ENCODE peak calls at places on chromosome 1, in four cellular contexts. One of them, this sample, is unnamed.

GRCh38 chr1:59520759-59521442 is 224.0 kb downstream of the FGGY start:
- DNase-seq in astrocyte of the spinal cord: peak
- DNase-seq in right cardiac atrium: peak
- DNase-seq in MG63: no peak
- DNase-seq in this sample: no peak

GRCh38 chr1:151058682-151059341 is 610 bp downstream of the CDC42SE1 start:
- DNase-seq in astrocyte of the spinal cord: no peak
- DNase-seq in right cardiac atrium: peak
- DNase-seq in MG63: peak
- DNase-seq in this sample: no peak

GRCh38 chr1:31977361-31978131 is 36.1 kb upstream of the KHDRBS1 start:
- DNase-seq in astrocyte of the spinal cord: peak
- DNase-seq in right cardiac atrium: no peak
- DNase-seq in MG63: peak
- DNase-seq in this sample: no peak

GRCh38 chr1:5944069-5944847 is 48.0 kb downstream of the NPHP4 start:
- DNase-seq in astrocyte of the spinal cord: no peak
- DNase-seq in right cardiac atrium: no peak
- DNase-seq in MG63: no peak
- DNase-seq in this sample: no peak

GRCh38 chr1:11516961-11517635 is 38.1 kb downstream of the DISP3 start:
- DNase-seq in astrocyte of the spinal cord: no peak
- DNase-seq in right cardiac atrium: no peak
- DNase-seq in MG63: no peak
- DNase-seq in this sample: no peak

GRCh38 chr1:30757196-30757949 is at the start of gene LAPTM5:
- DNase-seq in astrocyte of the spinal cord: peak
- DNase-seq in right cardiac atrium: peak
- DNase-seq in MG63: peak
- DNase-seq in this sample: peak

GRCh38 chr1:81158592-81158991 is 642.1 kb upstream of the ADGRL2 start:
- DNase-seq in astrocyte of the spinal cord: no peak
- DNase-seq in right cardiac atrium: no peak
- DNase-seq in MG63: no peak
- DNase-seq in this sample: no peak

GRCh38 chr1:2144501-2145090 is 50.0 kb downstream of the FAAP20 start:
- DNase-seq in astrocyte of the spinal cord: no peak
- DNase-seq in right cardiac atrium: peak
- DNase-seq in MG63: no peak
- DNase-seq in this sample: no peak

GRCh38 chr1:181033799-181034391 is at the start of gene MR1:
- DNase-seq in astrocyte of the spinal cord: peak
- DNase-seq in right cardiac atrium: no peak
- DNase-seq in MG63: peak
- DNase-seq in this sample: peak

GRCh38 chr1:25020173-25020840 is 90.2 kb upstream of the RUNX3 start:
- DNase-seq in astrocyte of the spinal cord: no peak
- DNase-seq in right cardiac atrium: no peak
- DNase-seq in MG63: no peak
- DNase-seq in this sample: no peak

GRCh38 chr1:29166291-29166878 is 15.3 kb downstream of the SRSF4 start:
- DNase-seq in astrocyte of the spinal cord: no peak
- DNase-seq in right cardiac atrium: peak
- DNase-seq in MG63: no peak
- DNase-seq in this sample: peak

GRCh38 chr1:53495608-53496345 is 36.6 kb downstream of the DMRTB1 start:
- DNase-seq in astrocyte of the spinal cord: no peak
- DNase-seq in right cardiac atrium: no peak
- DNase-seq in MG63: peak
- DNase-seq in this sample: no peak

GRCh38 chr1:46401964-46402626 is 8.0 kb downstream of the FAAH start:
- DNase-seq in astrocyte of the spinal cord: peak
- DNase-seq in right cardiac atrium: peak
- DNase-seq in MG63: peak
- DNase-seq in this sample: no peak

GRCh38 chr1:147837129-147837776 is 65.3 kb upstream of the GJA8 start:
- DNase-seq in astrocyte of the spinal cord: no peak
- DNase-seq in right cardiac atrium: no peak
- DNase-seq in MG63: no peak
- DNase-seq in this sample: no peak

GRCh38 chr1:90133133-90133532 is 138.2 kb downstream of the ZNF326 start:
- DNase-seq in astrocyte of the spinal cord: peak
- DNase-seq in right cardiac atrium: no peak
- DNase-seq in MG63: peak
- DNase-seq in this sample: peak

GRCh38 chr1:91011726-91012125 is 10.1 kb downstream of the ZNF644 start:
- DNase-seq in astrocyte of the spinal cord: peak
- DNase-seq in right cardiac atrium: no peak
- DNase-seq in MG63: no peak
- DNase-seq in this sample: no peak

DNA sequence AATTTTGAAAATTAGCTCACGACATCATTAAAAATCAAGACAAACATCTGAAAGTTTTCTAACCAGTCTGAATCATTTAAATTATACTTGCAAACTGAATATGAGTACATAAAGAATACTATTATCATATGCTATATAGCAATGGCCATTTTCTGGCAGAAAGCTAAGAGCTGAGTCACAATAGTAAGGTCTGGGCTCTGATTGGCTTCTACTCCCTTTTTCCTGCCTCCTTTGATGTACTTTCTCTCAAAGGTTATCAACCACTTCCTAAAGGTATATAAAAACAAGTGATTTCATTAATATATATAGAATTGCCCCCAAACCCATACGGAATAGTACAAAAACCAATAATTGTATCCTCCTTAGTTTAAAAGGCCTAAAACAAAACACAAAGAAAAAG is 7.0 kb downstream of the KCNA3 start:
- DNase-seq in astrocyte of the spinal cord: no peak
- DNase-seq in right cardiac atrium: no peak
- DNase-seq in MG63: no peak
- DNase-seq in this sample: no peak
- H3K4me3 ChIP-seq in astrocyte of the spinal cord: no peak
- H3K4me3 ChIP-seq in right cardiac atrium: no peak
- H3K4me3 ChIP-seq in MG63: no peak
- H3K4me3 ChIP-seq in this sample: no peak

DNA sequence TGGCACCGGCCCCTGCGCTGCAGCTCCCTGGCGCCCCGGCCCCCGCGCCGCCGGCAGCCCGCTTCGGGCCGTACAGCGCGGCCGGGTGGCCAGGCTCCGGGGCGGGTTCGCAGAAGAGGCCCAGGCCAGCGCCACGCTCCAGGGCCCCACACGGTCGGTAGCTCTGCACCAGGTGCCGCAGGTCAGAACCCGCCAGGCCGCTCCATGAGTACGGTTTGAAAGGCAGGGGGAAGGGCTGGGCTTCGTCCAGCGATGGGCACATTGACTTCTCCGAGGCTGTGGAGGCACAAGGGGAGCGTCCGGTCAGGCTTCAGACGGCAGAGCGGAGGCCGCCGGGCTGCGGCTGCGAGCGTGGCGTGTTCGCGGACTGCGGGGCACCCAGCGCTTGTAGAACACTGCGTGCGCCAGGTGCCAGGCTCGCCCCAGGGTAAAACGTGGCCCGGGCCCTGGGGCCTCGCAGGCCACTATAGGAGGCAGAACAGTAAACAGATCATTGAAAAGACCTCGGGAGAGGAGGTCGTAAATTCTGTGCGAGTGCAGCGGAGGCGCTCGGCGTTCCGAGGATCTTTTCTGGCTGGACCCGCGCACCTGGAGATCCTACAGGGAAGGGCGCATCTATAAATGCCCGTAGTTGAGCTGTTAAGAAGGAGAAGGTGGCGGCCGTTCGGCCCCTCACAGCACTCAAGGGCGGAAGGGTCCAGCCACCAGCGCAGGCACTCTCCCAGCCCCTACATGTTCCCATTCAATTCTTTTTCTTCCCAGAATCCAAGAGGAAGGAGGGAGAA is 5.7 kb downstream of the GFI1 start:
- DNase-seq in astrocyte of the spinal cord: no peak
- DNase-seq in right cardiac atrium: peak
- DNase-seq in MG63: no peak
- DNase-seq in this sample: no peak
- H3K4me3 ChIP-seq in astrocyte of the spinal cord: no peak
- H3K4me3 ChIP-seq in right cardiac atrium: peak
- H3K4me3 ChIP-seq in MG63: no peak
- H3K4me3 ChIP-seq in this sample: no peak

DNA sequence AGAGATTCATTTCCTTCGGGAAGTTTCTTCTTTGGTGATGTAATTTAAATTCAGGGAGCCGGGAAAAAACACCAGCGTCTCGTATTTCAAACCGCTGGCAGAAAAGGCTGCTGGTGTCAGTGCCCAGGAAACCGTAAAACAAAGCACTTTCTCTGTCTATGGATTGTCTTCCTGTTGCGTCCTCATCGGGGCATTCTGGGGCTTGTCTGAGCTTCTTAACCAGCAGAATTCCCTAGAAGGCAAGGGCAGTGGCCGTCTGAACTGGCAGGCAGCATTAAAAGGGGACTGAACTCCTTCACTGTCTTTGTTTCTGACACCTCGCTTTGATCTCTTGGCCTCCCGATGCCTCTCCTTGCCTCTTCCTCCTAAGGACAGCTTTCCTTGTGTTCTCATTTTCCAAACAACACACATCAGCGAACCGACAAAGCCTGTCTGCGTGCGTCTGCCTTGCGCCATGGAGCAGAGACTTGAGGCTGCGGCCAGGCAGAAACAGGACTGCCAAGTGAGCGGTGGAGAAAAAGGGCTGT is 391.6 kb upstream of the VAMP3 start:
- DNase-seq in astrocyte of the spinal cord: peak
- DNase-seq in right cardiac atrium: peak
- DNase-seq in MG63: peak
- DNase-seq in this sample: no peak
- H3K4me3 ChIP-seq in astrocyte of the spinal cord: no peak
- H3K4me3 ChIP-seq in right cardiac atrium: no peak
- H3K4me3 ChIP-seq in MG63: no peak
- H3K4me3 ChIP-seq in this sample: no peak

DNA sequence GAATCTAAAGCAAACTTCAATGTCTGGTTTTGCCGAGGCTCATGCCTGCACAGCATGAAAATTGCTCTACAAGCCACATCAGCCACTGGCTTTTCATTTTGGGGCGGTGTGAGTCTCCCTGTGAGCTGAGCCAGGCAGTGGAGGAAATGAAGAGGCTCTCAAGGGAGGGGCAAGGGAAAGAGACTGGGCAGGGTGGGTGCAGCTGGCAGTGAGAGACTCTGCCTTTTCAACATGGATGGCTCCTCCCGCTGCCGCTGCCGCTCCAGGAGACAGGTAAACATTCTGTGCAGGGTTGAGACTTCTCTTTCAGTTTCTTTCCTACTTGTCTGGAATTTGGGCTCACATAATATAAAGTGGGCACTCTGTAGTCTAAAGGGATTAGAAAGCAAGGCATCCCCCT is 11.3 kb upstream of the CTSE start:
- DNase-seq in astrocyte of the spinal cord: no peak
- DNase-seq in right cardiac atrium: no peak
- DNase-seq in MG63: no peak
- DNase-seq in this sample: peak
- H3K4me3 ChIP-seq in astrocyte of the spinal cord: no peak
- H3K4me3 ChIP-seq in right cardiac atrium: no peak
- H3K4me3 ChIP-seq in MG63: no peak
- H3K4me3 ChIP-seq in this sample: peak

GRCh38 chr1:96145486-96145885 is 576.1 kb upstream of the PTBP2 start:
- DNase-seq in astrocyte of the spinal cord: peak
- DNase-seq in right cardiac atrium: no peak
- DNase-seq in MG63: no peak
- DNase-seq in this sample: no peak

GRCh38 chr1:96144636-96145035 is 576.9 kb upstream of the PTBP2 start:
- DNase-seq in astrocyte of the spinal cord: no peak
- DNase-seq in right cardiac atrium: no peak
- DNase-seq in MG63: no peak
- DNase-seq in this sample: no peak
- H3K4me3 ChIP-seq in astrocyte of the spinal cord: no peak
- H3K4me3 ChIP-seq in right cardiac atrium: no peak
- H3K4me3 ChIP-seq in MG63: no peak
- H3K4me3 ChIP-seq in this sample: no peak

GRCh38 chr1:157994704-157995540 is 1.5 kb downstream of the KIRREL1 start:
- DNase-seq in astrocyte of the spinal cord: peak
- DNase-seq in right cardiac atrium: peak
- DNase-seq in MG63: peak
- DNase-seq in this sample: no peak
- H3K4me3 ChIP-seq in astrocyte of the spinal cord: peak
- H3K4me3 ChIP-seq in right cardiac atrium: peak
- H3K4me3 ChIP-seq in MG63: peak
- H3K4me3 ChIP-seq in this sample: peak

GRCh38 chr1:228141871-228142615 is 2.0 kb downstream of the GUK1 start:
- DNase-seq in astrocyte of the spinal cord: peak
- DNase-seq in right cardiac atrium: peak
- DNase-seq in MG63: peak
- DNase-seq in this sample: peak
- H3K4me3 ChIP-seq in astrocyte of the spinal cord: peak
- H3K4me3 ChIP-seq in right cardiac atrium: peak
- H3K4me3 ChIP-seq in MG63: peak
- H3K4me3 ChIP-seq in this sample: peak

DNA sequence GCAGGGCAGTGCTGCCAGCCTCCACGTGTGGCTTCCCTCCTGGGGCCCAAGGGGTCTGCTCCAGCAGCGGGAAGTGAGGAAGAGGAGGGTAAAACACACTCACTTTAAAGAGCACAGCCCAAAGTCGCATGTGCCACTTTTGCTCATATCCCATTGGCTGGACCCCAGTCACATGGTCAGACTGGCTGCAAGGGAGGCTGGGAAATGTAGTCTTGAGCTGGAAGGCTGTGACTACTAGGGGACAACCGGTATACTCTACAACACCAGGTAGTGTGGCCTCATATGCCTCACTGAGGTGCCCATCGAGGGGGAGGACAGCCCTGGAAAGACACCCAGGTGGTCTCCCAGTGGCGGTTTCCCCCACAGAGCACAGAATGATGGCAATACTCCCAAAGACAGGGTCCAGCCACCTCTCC is 45.2 kb downstream of the CAMK2N1 start:
- DNase-seq in astrocyte of the spinal cord: peak
- DNase-seq in right cardiac atrium: peak
- DNase-seq in MG63: peak
- DNase-seq in this sample: peak
- H3K4me3 ChIP-seq in astrocyte of the spinal cord: no peak
- H3K4me3 ChIP-seq in right cardiac atrium: no peak
- H3K4me3 ChIP-seq in MG63: no peak
- H3K4me3 ChIP-seq in this sample: no peak

GRCh38 chr1:12614402-12615165 is 3.4 kb downstream of the DHRS3 start:
- DNase-seq in astrocyte of the spinal cord: no peak
- DNase-seq in right cardiac atrium: no peak
- DNase-seq in MG63: no peak
- DNase-seq in this sample: no peak
- H3K4me3 ChIP-seq in astrocyte of the spinal cord: peak
- H3K4me3 ChIP-seq in right cardiac atrium: peak
- H3K4me3 ChIP-seq in MG63: peak
- H3K4me3 ChIP-seq in this sample: no peak

This sample was measured in Jurkat, Clone E6-1.